ENCODE peak calls at places on chromosomes 13 and 19, in eight cellular contexts. One of them, this sample, is unnamed.

GRCh38 chr19:42120276-42121010 is 11.8 kb downstream of the POU2F2 start:
- DNase-seq in AG09319: no peak
- DNase-seq in amniotic epithelial cell: no peak
- DNase-seq in activated naive CD4-positive, alpha-beta T cell: no peak
- DNase-seq in adrenal gland: no peak
- DNase-seq in MCF 10A: no peak
- DNase-seq in amygdala: no peak
- DNase-seq in NCI-H524 treated with DMSO at 0.1 percent for 48 hours: no peak
- DNase-seq in this sample: no peak

GRCh38 chr13:98014766-98015165 is 61.3 kb downstream of the IPO5 start:
- DNase-seq in MCF 10A: peak
- DNase-seq in amygdala: no peak
- DNase-seq in NCI-H524 treated with DMSO at 0.1 percent for 48 hours: no peak
- DNase-seq in adrenal gland: no peak
- DNase-seq in amniotic epithelial cell: peak
- DNase-seq in AG09319: peak
- DNase-seq in activated naive CD4-positive, alpha-beta T cell: no peak
- DNase-seq in this sample: no peak

GRCh38 chr19:35008891-35009341 is 8.8 kb downstream of the GRAMD1A start:
- DNase-seq in MCF 10A: no peak
- DNase-seq in amniotic epithelial cell: peak
- DNase-seq in AG09319: no peak
- DNase-seq in adrenal gland: no peak
- DNase-seq in activated naive CD4-positive, alpha-beta T cell: no peak
- DNase-seq in amygdala: no peak
- DNase-seq in NCI-H524 treated with DMSO at 0.1 percent for 48 hours: no peak
- DNase-seq in this sample: no peak

GRCh38 chr19:4054471-4055208 is 12.1 kb downstream of the ZBTB7A start:
- DNase-seq in adrenal gland: no peak
- DNase-seq in AG09319: no peak
- DNase-seq in NCI-H524 treated with DMSO at 0.1 percent for 48 hours: no peak
- DNase-seq in MCF 10A: no peak
- DNase-seq in activated naive CD4-positive, alpha-beta T cell: no peak
- DNase-seq in amygdala: no peak
- DNase-seq in amniotic epithelial cell: no peak
- DNase-seq in this sample: no peak

GRCh38 chr19:2126879-2127518 is 24.4 kb downstream of the AP3D1 start:
- DNase-seq in AG09319: no peak
- DNase-seq in NCI-H524 treated with DMSO at 0.1 percent for 48 hours: no peak
- DNase-seq in activated naive CD4-positive, alpha-beta T cell: no peak
- DNase-seq in MCF 10A: no peak
- DNase-seq in adrenal gland: no peak
- DNase-seq in amygdala: no peak
- DNase-seq in amniotic epithelial cell: no peak
- DNase-seq in this sample: no peak

GRCh38 chr13:30366083-30366482 is 56.2 kb upstream of the UBE2L5 start:
- DNase-seq in NCI-H524 treated with DMSO at 0.1 percent for 48 hours: no peak
- DNase-seq in activated naive CD4-positive, alpha-beta T cell: no peak
- DNase-seq in amygdala: no peak
- DNase-seq in MCF 10A: no peak
- DNase-seq in amniotic epithelial cell: no peak
- DNase-seq in adrenal gland: no peak
- DNase-seq in AG09319: no peak
- DNase-seq in this sample: no peak

GRCh38 chr19:50431343-50432220 is 1.1 kb upstream of the MYBPC2 start:
- DNase-seq in NCI-H524 treated with DMSO at 0.1 percent for 48 hours: peak
- DNase-seq in MCF 10A: peak
- DNase-seq in activated naive CD4-positive, alpha-beta T cell: peak
- DNase-seq in amygdala: peak
- DNase-seq in amniotic epithelial cell: peak
- DNase-seq in AG09319: peak
- DNase-seq in adrenal gland: peak
- DNase-seq in this sample: peak

GRCh38 chr13:77416666-77417212 is 89.8 kb upstream of the MYCBP2 start:
- DNase-seq in NCI-H524 treated with DMSO at 0.1 percent for 48 hours: no peak
- DNase-seq in adrenal gland: no peak
- DNase-seq in MCF 10A: no peak
- DNase-seq in activated naive CD4-positive, alpha-beta T cell: no peak
- DNase-seq in AG09319: no peak
- DNase-seq in amygdala: no peak
- DNase-seq in amniotic epithelial cell: no peak
- DNase-seq in this sample: no peak

GRCh38 chr19:54201172-54201701 is 579 bp downstream of the RPS9 start:
- DNase-seq in amygdala: no peak
- DNase-seq in activated naive CD4-positive, alpha-beta T cell: no peak
- DNase-seq in MCF 10A: no peak
- DNase-seq in AG09319: no peak
- DNase-seq in amniotic epithelial cell: no peak
- DNase-seq in NCI-H524 treated with DMSO at 0.1 percent for 48 hours: no peak
- DNase-seq in adrenal gland: peak
- DNase-seq in this sample: no peak

GRCh38 chr13:44385401-44385800 is 11.8 kb downstream of the SERP2 start:
- DNase-seq in AG09319: no peak
- DNase-seq in amniotic epithelial cell: no peak
- DNase-seq in activated naive CD4-positive, alpha-beta T cell: no peak
- DNase-seq in MCF 10A: no peak
- DNase-seq in NCI-H524 treated with DMSO at 0.1 percent for 48 hours: no peak
- DNase-seq in adrenal gland: no peak
- DNase-seq in amygdala: no peak
- DNase-seq in this sample: no peak

GRCh38 chr13:93472897-93473296 is 246.3 kb downstream of the GPC6 start:
- DNase-seq in activated naive CD4-positive, alpha-beta T cell: no peak
- DNase-seq in adrenal gland: no peak
- DNase-seq in amniotic epithelial cell: no peak
- DNase-seq in AG09319: no peak
- DNase-seq in NCI-H524 treated with DMSO at 0.1 percent for 48 hours: no peak
- DNase-seq in amygdala: no peak
- DNase-seq in MCF 10A: no peak
- DNase-seq in this sample: no peak

GRCh38 chr19:52206481-52206880 is 16.6 kb downstream of the PPP2R1A start:
- DNase-seq in activated naive CD4-positive, alpha-beta T cell: no peak
- DNase-seq in amniotic epithelial cell: no peak
- DNase-seq in MCF 10A: no peak
- DNase-seq in amygdala: no peak
- DNase-seq in AG09319: no peak
- DNase-seq in NCI-H524 treated with DMSO at 0.1 percent for 48 hours: no peak
- DNase-seq in adrenal gland: peak
- DNase-seq in this sample: no peak

GRCh38 chr13:108176685-108177274 is 38.6 kb downstream of the LIG4 start:
- DNase-seq in amygdala: no peak
- DNase-seq in amniotic epithelial cell: peak
- DNase-seq in activated naive CD4-positive, alpha-beta T cell: peak
- DNase-seq in AG09319: no peak
- DNase-seq in MCF 10A: peak
- DNase-seq in NCI-H524 treated with DMSO at 0.1 percent for 48 hours: no peak
- DNase-seq in adrenal gland: peak
- DNase-seq in this sample: no peak

GRCh38 chr13:61247149-61247936 is 168.3 kb downstream of the PCDH20 start:
- DNase-seq in activated naive CD4-positive, alpha-beta T cell: no peak
- DNase-seq in MCF 10A: no peak
- DNase-seq in amniotic epithelial cell: no peak
- DNase-seq in adrenal gland: no peak
- DNase-seq in AG09319: no peak
- DNase-seq in NCI-H524 treated with DMSO at 0.1 percent for 48 hours: no peak
- DNase-seq in amygdala: no peak
- DNase-seq in this sample: no peak

GRCh38 chr13:110289174-110289573 is 17.8 kb downstream of the COL4A1 start:
- DNase-seq in MCF 10A: no peak
- DNase-seq in amniotic epithelial cell: no peak
- DNase-seq in activated naive CD4-positive, alpha-beta T cell: no peak
- DNase-seq in AG09319: no peak
- DNase-seq in adrenal gland: peak
- DNase-seq in NCI-H524 treated with DMSO at 0.1 percent for 48 hours: no peak
- DNase-seq in amygdala: no peak
- DNase-seq in this sample: no peak

GRCh38 chr13:96848275-96848674 is 146.0 kb downstream of the OXGR1 start:
- DNase-seq in MCF 10A: no peak
- DNase-seq in amniotic epithelial cell: no peak
- DNase-seq in amygdala: no peak
- DNase-seq in AG09319: no peak
- DNase-seq in activated naive CD4-positive, alpha-beta T cell: no peak
- DNase-seq in adrenal gland: no peak
- DNase-seq in NCI-H524 treated with DMSO at 0.1 percent for 48 hours: no peak
- DNase-seq in this sample: no peak

GRCh38 chr13:73018336-73018735 is 40.5 kb upstream of the KLF5 start:
- DNase-seq in adrenal gland: no peak
- DNase-seq in amniotic epithelial cell: no peak
- DNase-seq in MCF 10A: no peak
- DNase-seq in NCI-H524 treated with DMSO at 0.1 percent for 48 hours: no peak
- DNase-seq in amygdala: no peak
- DNase-seq in AG09319: no peak
- DNase-seq in activated naive CD4-positive, alpha-beta T cell: no peak
- DNase-seq in this sample: no peak

GRCh38 chr13:55534306-55534705 is 1606.4 kb upstream of the PRR20A start:
- DNase-seq in adrenal gland: no peak
- DNase-seq in activated naive CD4-positive, alpha-beta T cell: no peak
- DNase-seq in AG09319: no peak
- DNase-seq in amygdala: no peak
- DNase-seq in MCF 10A: no peak
- DNase-seq in NCI-H524 treated with DMSO at 0.1 percent for 48 hours: no peak
- DNase-seq in amniotic epithelial cell: no peak
- DNase-seq in this sample: no peak

GRCh38 chr13:32007494-32007893 is 24.1 kb upstream of the FRY start:
- DNase-seq in NCI-H524 treated with DMSO at 0.1 percent for 48 hours: no peak
- DNase-seq in amygdala: no peak
- DNase-seq in AG09319: no peak
- DNase-seq in amniotic epithelial cell: peak
- DNase-seq in activated naive CD4-positive, alpha-beta T cell: no peak
- DNase-seq in adrenal gland: no peak
- DNase-seq in MCF 10A: no peak
- DNase-seq in this sample: no peak

GRCh38 chr13:33480561-33480960 is 195.0 kb upstream of the STARD13 start:
- DNase-seq in MCF 10A: no peak
- DNase-seq in amygdala: no peak
- DNase-seq in NCI-H524 treated with DMSO at 0.1 percent for 48 hours: no peak
- DNase-seq in amniotic epithelial cell: peak
- DNase-seq in AG09319: no peak
- DNase-seq in activated naive CD4-positive, alpha-beta T cell: no peak
- DNase-seq in adrenal gland: no peak
- DNase-seq in this sample: no peak

GRCh38 chr13:60335531-60335930 is 61.5 kb upstream of the TDRD3 start:
- DNase-seq in AG09319: no peak
- DNase-seq in amniotic epithelial cell: peak
- DNase-seq in activated naive CD4-positive, alpha-beta T cell: no peak
- DNase-seq in amygdala: no peak
- DNase-seq in MCF 10A: peak
- DNase-seq in NCI-H524 treated with DMSO at 0.1 percent for 48 hours: no peak
- DNase-seq in adrenal gland: no peak
- DNase-seq in this sample: no peak

GRCh38 chr19:4057913-4058695 is 8.6 kb downstream of the ZBTB7A start:
- DNase-seq in amniotic epithelial cell: peak
- DNase-seq in AG09319: peak
- DNase-seq in adrenal gland: peak
- DNase-seq in NCI-H524 treated with DMSO at 0.1 percent for 48 hours: no peak
- DNase-seq in activated naive CD4-positive, alpha-beta T cell: no peak
- DNase-seq in MCF 10A: peak
- DNase-seq in amygdala: no peak
- DNase-seq in this sample: no peak

GRCh38 chr19:40263440-40264313 is 21.5 kb downstream of the AKT2 start:
- DNase-seq in amygdala: no peak
- DNase-seq in NCI-H524 treated with DMSO at 0.1 percent for 48 hours: no peak
- DNase-seq in adrenal gland: no peak
- DNase-seq in amniotic epithelial cell: no peak
- DNase-seq in activated naive CD4-positive, alpha-beta T cell: no peak
- DNase-seq in MCF 10A: no peak
- DNase-seq in AG09319: no peak
- DNase-seq in this sample: no peak

GRCh38 chr13:23081901-23082300 is 98.9 kb upstream of the SGCG start:
- DNase-seq in amniotic epithelial cell: no peak
- DNase-seq in adrenal gland: no peak
- DNase-seq in AG09319: no peak
- DNase-seq in MCF 10A: no peak
- DNase-seq in NCI-H524 treated with DMSO at 0.1 percent for 48 hours: no peak
- DNase-seq in activated naive CD4-positive, alpha-beta T cell: no peak
- DNase-seq in amygdala: no peak
- DNase-seq in this sample: no peak

GRCh38 chr13:35198821-35199220 is 256.8 kb downstream of the NBEA start:
- DNase-seq in NCI-H524 treated with DMSO at 0.1 percent for 48 hours: no peak
- DNase-seq in MCF 10A: no peak
- DNase-seq in AG09319: no peak
- DNase-seq in amygdala: no peak
- DNase-seq in activated naive CD4-positive, alpha-beta T cell: no peak
- DNase-seq in adrenal gland: no peak
- DNase-seq in amniotic epithelial cell: no peak
- DNase-seq in this sample: no peak

GRCh38 chr19:5990289-5990797 is 12.4 kb upstream of the RANBP3 start:
- DNase-seq in MCF 10A: peak
- DNase-seq in AG09319: no peak
- DNase-seq in activated naive CD4-positive, alpha-beta T cell: no peak
- DNase-seq in amygdala: no peak
- DNase-seq in NCI-H524 treated with DMSO at 0.1 percent for 48 hours: no peak
- DNase-seq in adrenal gland: no peak
- DNase-seq in amniotic epithelial cell: no peak
- DNase-seq in this sample: no peak

This sample was measured in H1.